ENCODE peak calls at places on chromosome 12, in five cellular contexts. F is SK-N-SH, Z is HepG2, M is K562, U is H1. D is an unnamed sample.
A peak's percentile ranks its signal among the peaks of the same experiment; 100 is the strongest.

GRCh38 chr12:49059385-49060232 is 985 bp downstream of the KMT2D start:
- DNase-seq in M (no peak), Z (no peak), F (no peak), U (peak; percentile 66), D (no peak)

GRCh38 chr12:131194166-131194565 is 240.5 kb downstream of the ADGRD1 start:
- DNase-seq in U (no peak), F (peak; percentile 47), Z (no peak), M (peak; percentile 82), D (no peak)

GRCh38 chr12:80470403-80470802 is 26.4 kb downstream of the PTPRQ start:
- DNase-seq in Z (no peak), M (no peak), F (no peak), U (no peak), D (no peak)

GRCh38 chr12:94289551-94290312 is 141.4 kb downstream of the PLXNC1 start:
- DNase-seq in F (no peak), U (peak; percentile 31), Z (no peak), M (no peak), D (no peak)

GRCh38 chr12:57719777-57720605 is 18.6 kb downstream of the AGAP2 start:
- DNase-seq in F (no peak), U (peak; percentile 37), Z (no peak), M (no peak), D (no peak)

GRCh38 chr12:104215638-104216297 is at the start of gene TXNRD1:
- DNase-seq in Z (peak; percentile 30), U (peak; percentile 90), M (peak; percentile 84), F (no peak), D (peak; percentile 19)

GRCh38 chr12:21751517-21751916 is 23.0 kb downstream of the KCNJ8 start:
- DNase-seq in F (no peak), Z (no peak), U (no peak), M (no peak), D (no peak)

GRCh38 chr12:107684029-107684790 is 1.4 kb upstream of the PWP1 start:
- DNase-seq in Z (no peak), U (no peak), M (no peak), F (no peak), D (no peak)

GRCh38 chr12:63423839-63424238 is 244.5 kb downstream of the DPY19L2 start:
- DNase-seq in U (no peak), Z (no peak), M (no peak), F (no peak), D (no peak)

GRCh38 chr12:754871-755562 is 2.6 kb downstream of the WNK1 start:
- DNase-seq in M (peak; percentile 15), Z (peak; percentile 70), U (no peak), F (peak; percentile 58), D (no peak)

GRCh38 chr12:75479963-75480461 is 543 bp upstream of the GLIPR1 start:
- DNase-seq in M (no peak), F (no peak), U (no peak), Z (no peak), D (no peak)

GRCh38 chr12:116695464-116695725 is 42.5 kb downstream of the SPRING1 start:
- DNase-seq in M (no peak), U (no peak), Z (no peak), F (no peak), D (no peak)

GRCh38 chr12:7207866-7208612 is 18.6 kb downstream of the PEX5 start:
- DNase-seq in M (no peak), U (no peak), Z (no peak), F (no peak), D (no peak)

GRCh38 chr12:50764861-50765324 is 992 bp downstream of the ATF1 start:
- DNase-seq in M (no peak), F (peak; percentile 69), U (no peak), Z (peak; percentile 89), D (no peak)

GRCh38 chr12:8662592-8662991 is at the start of gene MFAP5:
- DNase-seq in F (no peak), Z (no peak), U (no peak), M (no peak), D (no peak)

GRCh38 chr12:109764123-109764522 is 50.5 kb downstream of the FAM222A start:
- DNase-seq in Z (no peak), F (peak; percentile 68), M (peak; percentile 37), U (peak; percentile 42), D (no peak)

GRCh38 chr12:79634957-79635471 is 55.8 kb downstream of the PAWR start:
- DNase-seq in M (no peak), U (no peak), Z (no peak), F (no peak), D (no peak)

GRCh38 chr12:46266869-46267617 is 1.8 kb downstream of the SLC38A1 start:
- DNase-seq in F (peak; percentile 60), Z (peak; percentile 56), M (no peak), U (peak; percentile 66), D (no peak)

GRCh38 chr12:91381309-91381804 is 198.7 kb upstream of the DCN start:
- DNase-seq in U (peak; percentile 66), F (peak; percentile 63), Z (no peak), M (no peak), D (peak; percentile 20)

GRCh38 chr12:111298583-111299436 is 70.1 kb downstream of the PHETA1 start:
- DNase-seq in U (peak; percentile 87), F (peak; percentile 90), M (peak; percentile 77), Z (peak; percentile 41), D (no peak)

GRCh38 chr12:70774055-70774454 is 136.8 kb upstream of the PTPRB start:
- DNase-seq in U (no peak), M (no peak), F (no peak), Z (no peak), D (no peak)

GRCh38 chr12:94615284-94616216 is 34.8 kb downstream of the TMCC3 start:
- DNase-seq in U (no peak), M (no peak), Z (peak; percentile 35), F (no peak), D (no peak)

GRCh38 chr12:46804054-46804453 is 21.7 kb downstream of the SLC38A4 start:
- DNase-seq in Z (no peak), F (no peak), M (no peak), U (no peak), D (no peak)

GRCh38 chr12:68176252-68176651 is 16.7 kb upstream of the IFNG start:
- DNase-seq in Z (no peak), M (no peak), U (no peak), F (no peak), D (no peak)

GRCh38 chr12:52517888-52518287 is 2.3 kb downstream of the KRT5 start:
- DNase-seq in U (peak; percentile 14), F (no peak), M (no peak), Z (no peak), D (no peak)

GRCh38 chr12:1325666-1326065 is 268.7 kb downstream of the FBXL14 start:
- DNase-seq in M (no peak), F (no peak), Z (no peak), U (no peak), D (no peak)

GRCh38 chr12:14495326-14495725 is 72.4 kb downstream of the PLBD1 start:
- DNase-seq in U (no peak), Z (no peak), F (no peak), M (no peak), D (no peak)

GRCh38 chr12:103848132-103848531 is 7.1 kb upstream of the NT5DC3 start:
- DNase-seq in U (no peak), F (no peak), M (no peak), Z (peak; percentile 69), D (no peak)

GRCh38 chr12:65934480-65935115 is 110.3 kb downstream of the HMGA2 start:
- DNase-seq in U (no peak), M (no peak), Z (no peak), F (no peak), D (no peak)

GRCh38 chr12:65936529-65936911 is 112.2 kb downstream of the HMGA2 start:
- DNase-seq in M (no peak), U (no peak), Z (no peak), F (no peak), D (no peak)

GRCh38 chr12:65937181-65937641 is 112.9 kb downstream of the HMGA2 start:
- DNase-seq in Z (peak; percentile 97), U (no peak), M (no peak), F (no peak), D (no peak)

GRCh38 chr12:65937806-65938205 is 113.5 kb downstream of the HMGA2 start:
- DNase-seq in U (no peak), Z (no peak), M (no peak), F (no peak), D (no peak)

DNA sequence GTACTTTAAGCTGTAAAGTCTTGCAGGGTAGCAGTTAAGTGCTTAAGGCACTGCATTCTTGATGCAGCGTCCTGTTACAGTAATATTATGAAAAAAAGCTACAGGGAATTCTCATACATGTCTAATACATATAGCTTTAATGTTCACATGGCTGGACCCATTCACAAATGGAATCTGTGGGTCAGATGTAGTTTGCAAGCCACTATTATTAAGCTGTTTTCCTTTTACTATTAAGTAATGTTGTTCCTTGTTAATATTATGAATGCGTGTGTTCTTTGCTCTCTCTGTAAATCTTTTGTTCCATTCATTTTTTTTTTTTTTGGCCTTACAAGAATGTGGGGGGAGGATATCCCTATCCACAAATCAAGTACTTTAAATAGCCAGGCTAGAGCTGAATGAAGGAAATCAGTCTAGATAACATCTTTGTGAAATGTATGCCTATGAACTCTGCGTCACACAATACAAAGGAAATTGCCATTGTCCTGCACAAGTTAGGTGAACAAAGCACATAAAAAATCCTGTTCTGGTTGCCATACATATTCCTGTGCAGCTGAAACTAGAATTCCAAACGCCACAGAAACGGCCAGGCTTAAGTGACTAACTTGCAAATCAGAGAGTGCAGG is 111.7 kb downstream of the HMGA2 start:
- DNase-seq in M (no peak), Z (peak; percentile 39), U (no peak), F (no peak), D (no peak)
- TF ChIP-seq POLR2AphosphoS5 in M (no peak), Z (no peak), U (no peak), F (peak; percentile 51), D (no peak)

DNA sequence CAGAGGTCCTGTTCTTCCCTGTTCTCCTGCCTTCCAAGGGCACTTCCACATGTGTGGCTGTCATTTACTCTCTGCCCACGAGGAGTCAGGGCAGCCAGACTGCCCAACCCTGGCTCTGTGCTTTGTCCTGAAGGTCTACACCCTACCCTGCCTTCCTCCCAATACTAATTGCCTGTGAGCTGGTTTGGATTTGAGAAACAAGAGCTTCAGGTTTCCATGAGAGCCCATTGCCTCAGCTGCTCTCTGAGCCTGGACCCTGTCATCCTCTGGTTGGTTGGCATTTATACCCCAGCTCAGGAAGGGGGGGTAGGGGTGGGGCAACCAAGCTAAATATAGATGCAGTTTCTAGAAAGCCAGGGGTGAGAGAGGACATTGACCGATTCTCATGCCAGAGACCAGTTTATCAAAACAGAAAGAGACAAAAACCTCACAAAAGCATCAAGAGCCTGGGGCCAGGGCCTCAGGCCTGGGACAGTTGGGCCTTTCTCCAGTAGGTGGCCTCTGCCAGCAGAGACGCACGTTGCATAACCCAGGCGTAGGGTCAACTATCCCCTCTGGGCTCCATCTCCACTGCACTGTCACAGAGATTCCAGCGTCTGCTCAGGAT is 34.5 kb downstream of the VDR start:
- DNase-seq in U (peak; percentile 56), Z (peak; percentile 54), F (peak; percentile 62), M (peak; percentile 41), D (peak; percentile 43)
- TF ChIP-seq RFX5 in U (no peak), Z (no peak), F (no peak), M (no peak), D (no peak)

GRCh38 chr12:120321382-120322202 is 6.0 kb downstream of the PLA2G1B start:
- DNase-seq in Z (peak; percentile 92), M (no peak), F (no peak), U (no peak), D (no peak)
- TF ChIP-seq POLR2AphosphoS5 in Z (peak; percentile 30), M (no peak), F (no peak), U (no peak), D (no peak)

DNA sequence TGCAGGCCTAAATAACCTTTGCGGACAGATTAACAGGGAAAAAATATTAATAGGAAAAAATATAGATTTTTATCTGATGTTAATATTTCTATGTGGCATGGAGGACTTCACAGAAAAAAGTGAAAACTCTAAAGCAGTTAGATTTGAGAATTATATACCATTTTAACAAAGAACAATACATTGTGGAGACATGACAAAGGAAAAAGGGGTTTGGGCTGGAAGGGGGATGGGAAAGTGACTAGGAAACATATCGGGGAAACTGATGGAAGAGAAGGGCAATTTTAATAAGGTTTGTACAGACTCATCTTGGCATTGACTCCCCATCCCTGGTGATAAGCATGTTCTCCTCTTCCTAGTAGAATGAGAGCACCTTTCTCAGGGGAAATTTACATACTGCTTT is 21.0 kb upstream of the GPRC5D start:
- DNase-seq in M (no peak), F (no peak), U (no peak), Z (no peak), D (no peak)
- TF ChIP-seq RFX5 in M (no peak), F (no peak), U (no peak), Z (no peak), D (no peak)

D was measured in GM12878.